ENCODE peak calls at places on chromosomes 16 and 17, in four cellular contexts. W, E, A and O are unnamed samples.

GRCh38 chr17:30600062-30600829 is 123.0 kb downstream of the GOSR1 start:
- DNase-seq in A (no peak), W (peak), E (peak), O (peak)

GRCh38 chr17:43713494-43714162 is 45.0 kb downstream of the SOST start:
- DNase-seq in E (no peak), W (peak), A (no peak), O (no peak)

GRCh38 chr16:31436221-31437045 is 6.2 kb downstream of the ZNF843 start:
- DNase-seq in E (no peak), W (no peak), A (no peak), O (no peak)

GRCh38 chr17:5069724-5070123 is 8.5 kb upstream of the ZFP3 start:
- DNase-seq in E (peak), W (no peak), A (no peak), O (no peak)

GRCh38 chr17:57874434-57875108 is 24.7 kb upstream of the MRPS23 start:
- DNase-seq in E (no peak), A (no peak), W (peak), O (no peak)

GRCh38 chr17:82943751-82944150 is 103.9 kb upstream of the ZNF750 start:
- DNase-seq in A (no peak), W (peak), E (no peak), O (no peak)

GRCh38 chr17:69608114-69608513 is 193.6 kb downstream of the MAP2K6 start:
- DNase-seq in A (no peak), E (no peak), W (no peak), O (no peak)

GRCh38 chr17:15342460-15342859 is 1.1 kb upstream of the TEKT3 start:
- DNase-seq in E (no peak), W (no peak), A (no peak), O (no peak)

GRCh38 chr17:7328840-7329359 is at the start of gene NEURL4:
- DNase-seq in A (no peak), W (peak), E (no peak), O (no peak)

GRCh38 chr16:89700100-89700648 is 1.3 kb downstream of the SPATA2L start:
- DNase-seq in W (peak), E (peak), A (peak), O (peak)

GRCh38 chr17:36545465-36546417 is 1.0 kb downstream of the GGNBP2 start:
- DNase-seq in A (peak), E (peak), W (peak), O (peak)

GRCh38 chr16:56317998-56318912 is 107.1 kb downstream of the AMFR start:
- DNase-seq in W (peak), E (peak), A (peak), O (peak)

GRCh38 chr17:47905221-47905733 is 9.2 kb downstream of the SP2 start:
- DNase-seq in A (no peak), W (no peak), E (peak), O (no peak)

GRCh38 chr16:86578499-86579267 is at the start of gene FOXL1:
- DNase-seq in W (peak), A (no peak), E (no peak), O (no peak)
- TF ChIP-seq CREM in W (no peak), A (no peak), E (no peak), O (no peak)

GRCh38 chr16:46923513-46924295 is 39.5 kb downstream of the GPT2 start:
- DNase-seq in E (no peak), A (no peak), W (no peak), O (no peak)
- TF ChIP-seq ATF3 in E (no peak), A (no peak), W (no peak), O (no peak)

GRCh38 chr17:64504769-64505319 is 1.2 kb downstream of the DDX5 start:
- DNase-seq in E (peak), A (no peak), W (no peak), O (no peak)
- TF ChIP-seq CREM in E (no peak), A (no peak), W (no peak), O (no peak)

GRCh38 chr17:41019415-41019814 is 7.6 kb downstream of the KRTAP1-5 start:
- DNase-seq in W (no peak), A (no peak), E (no peak), O (no peak)

GRCh38 chr17:41026668-41027471 is at the start of gene KRTAP1-5:
- DNase-seq in E (no peak), A (no peak), W (no peak), O (no peak)

GRCh38 chr17:41020346-41020745 is 6.7 kb downstream of the KRTAP1-5 start:
- DNase-seq in A (no peak), W (no peak), E (peak), O (no peak)

GRCh38 chr17:41029633-41030245 is at the start of gene KRTAP1-4:
- DNase-seq in A (no peak), E (no peak), W (no peak), O (no peak)

GRCh38 chr17:41024702-41025101 is 2.3 kb downstream of the KRTAP1-5 start:
- DNase-seq in W (no peak), E (no peak), A (no peak), O (no peak)
- TF ChIP-seq ATF3 in W (no peak), E (no peak), A (no peak), O (no peak)

DNA sequence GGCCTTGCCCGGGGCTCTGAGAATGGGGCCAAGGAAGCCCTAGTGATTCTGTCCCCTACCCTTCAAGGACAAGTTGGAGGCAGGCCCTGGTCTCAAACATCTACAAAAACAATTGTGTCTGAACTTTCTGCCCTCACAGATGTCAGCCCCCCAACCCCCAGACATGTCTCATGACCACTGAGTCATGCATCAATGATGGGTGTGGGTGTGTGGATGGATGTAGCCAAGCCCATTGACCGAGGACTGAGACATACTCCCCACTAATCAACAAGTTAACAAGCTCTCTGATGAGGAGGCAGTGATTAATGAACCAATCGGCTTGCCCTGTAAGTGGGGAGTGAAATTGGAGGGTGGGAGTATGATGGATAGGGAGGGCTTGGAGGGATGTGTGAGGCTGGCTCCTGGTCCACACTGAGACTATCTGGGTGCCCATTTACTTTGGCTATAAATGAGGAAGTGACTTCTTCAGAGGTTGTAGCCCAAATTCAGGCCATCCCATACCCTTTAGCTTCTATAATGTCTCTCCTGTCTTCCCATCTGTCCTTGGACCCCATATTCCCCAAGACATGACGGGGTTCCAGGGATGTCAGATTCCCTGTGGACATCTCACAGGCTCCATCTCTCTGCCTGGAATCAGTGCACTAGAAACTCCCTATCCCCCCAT is 97.1 kb upstream of the TMEM97 start:
- DNase-seq in W (no peak), E (no peak), A (no peak), O (no peak)
- TF ChIP-seq CREM in W (no peak), E (no peak), A (no peak), O (no peak)

GRCh38 chr17:916315-916714 is 63.3 kb downstream of the NXN start:
- DNase-seq in E (no peak), W (no peak), A (no peak), O (no peak)
- TF ChIP-seq ATF3 in E (no peak), W (no peak), A (no peak), O (no peak)